ENCODE peak calls at places on chromosome 6, in seven cellular contexts. E, W, Y, P, V, S and U are unnamed samples.

GRCh38 chr6:24234043-24234442 is 108.0 kb downstream of the NRSN1 start:
- DNase-seq in W (no peak), S (no peak), Y (no peak), V (no peak), P (no peak), E (no peak), U (no peak)

GRCh38 chr6:36829919-36830544 is 9.2 kb downstream of the CPNE5 start:
- DNase-seq in V (peak), Y (peak), W (no peak), S (no peak), P (peak), E (no peak), U (peak)

GRCh38 chr6:18384621-18385020 is 2.5 kb upstream of the RNF144B start:
- DNase-seq in S (no peak), P (no peak), V (no peak), Y (no peak), W (no peak), E (no peak), U (no peak)

GRCh38 chr6:146593978-146594377 is 4.8 kb upstream of the ADGB start:
- DNase-seq in V (no peak), E (no peak), Y (no peak), W (no peak), P (no peak), S (no peak), U (no peak)

GRCh38 chr6:66496659-66497058 is 789.6 kb upstream of the EYS start:
- DNase-seq in E (no peak), Y (no peak), S (no peak), V (peak), P (no peak), W (no peak), U (no peak)

GRCh38 chr6:150267686-150268561 is 100.9 kb upstream of the IYD start:
- DNase-seq in Y (no peak), P (no peak), V (no peak), S (no peak), W (no peak), E (no peak), U (no peak)

GRCh38 chr6:143536461-143536865 is 24.9 kb upstream of the FUCA2 start:
- DNase-seq in E (peak), P (peak), W (peak), Y (peak), V (no peak), S (peak), U (peak)

GRCh38 chr6:71077655-71078054 is 120.8 kb upstream of the B3GAT2 start:
- DNase-seq in V (no peak), E (no peak), W (no peak), Y (no peak), S (no peak), P (no peak), U (no peak)

GRCh38 chr6:157981395-157982296 is at the start of gene SYNJ2:
- DNase-seq in E (peak), V (peak), S (peak), W (peak), Y (peak), P (peak), U (peak)

GRCh38 chr6:1387632-1388031 is 1.7 kb upstream of the FOXF2 start:
- DNase-seq in Y (no peak), E (no peak), P (no peak), V (no peak), S (no peak), W (no peak), U (no peak)

GRCh38 chr6:88728756-88729155 is 234.7 kb downstream of the RNGTT start:
- DNase-seq in Y (no peak), V (no peak), P (no peak), W (no peak), E (no peak), S (no peak), U (no peak)

GRCh38 chr6:143867236-143867635 is 3.0 kb downstream of the ZC2HC1B start:
- DNase-seq in V (no peak), S (no peak), W (no peak), Y (no peak), P (no peak), E (no peak), U (no peak)

GRCh38 chr6:67880939-67881705 is 754.0 kb upstream of the ADGRB3 start:
- DNase-seq in E (no peak), P (no peak), S (no peak), W (no peak), V (no peak), Y (no peak), U (no peak)